ENCODE peak calls at places on chromosomes 7 and 10, in five cellular contexts. Z, I, X, P and J are unnamed samples.

GRCh38 chr7:131224996-131225395 is 102.7 kb upstream of the MKLN1 start:
- DNase-seq in Z (no peak), X (no peak), I (no peak), P (no peak), J (no peak)

GRCh38 chr10:60524541-60524940 is 134.9 kb upstream of the ANK3 start:
- DNase-seq in X (no peak), I (no peak), P (no peak), Z (no peak), J (no peak)

GRCh38 chr7:141246426-141246825 is 172.6 kb downstream of the TMEM178B start:
- DNase-seq in X (no peak), I (no peak), P (no peak), Z (no peak), J (no peak)

GRCh38 chr7:111771638-111772037 is 209.3 kb upstream of the IMMP2L start:
- DNase-seq in Z (no peak), X (no peak), P (no peak), I (no peak), J (no peak)

GRCh38 chr10:17217661-17218306 is 10.3 kb upstream of the VIM start:
- DNase-seq in I (no peak), Z (no peak), P (peak; percentile 72), X (no peak), J (no peak)

GRCh38 chr10:76311752-76312699 is 880.6 kb downstream of the LRMDA start:
- DNase-seq in X (peak; percentile 8), P (peak; percentile 62), I (no peak), Z (no peak), J (no peak)

GRCh38 chr7:98294798-98295382 is 13.4 kb downstream of the BRI3 start:
- DNase-seq in I (peak; percentile 90), X (peak; percentile 41), Z (no peak), P (peak; percentile 62), J (peak; percentile 82)

GRCh38 chr10:62250594-62251198 is 17.9 kb downstream of the RTKN2 start:
- DNase-seq in P (peak; percentile 94), Z (no peak), I (no peak), X (peak; percentile 72), J (no peak)

GRCh38 chr10:12181065-12181775 is 14.5 kb downstream of the NUDT5 start:
- DNase-seq in Z (no peak), P (peak; percentile 15), I (no peak), X (no peak), J (no peak)

GRCh38 chr7:23349484-23350157 is 50.5 kb downstream of the MALSU1 start:
- DNase-seq in Z (no peak), P (peak; percentile 96), I (no peak), X (peak; percentile 93), J (no peak)

GRCh38 chr7:51645298-51645697 is 328.7 kb upstream of the COBL start:
- DNase-seq in Z (no peak), I (no peak), X (no peak), P (no peak), J (no peak)

GRCh38 chr7:158802535-158803199 is 26.6 kb downstream of the ESYT2 start:
- DNase-seq in Z (no peak), P (peak; percentile 53), I (no peak), X (no peak), J (no peak)